ENCODE peak calls at places on chromosome 9, in nine cellular contexts. Y, W, G, H, T, V, I, A and R are unnamed samples.

GRCh38 chr9:116647515-116647809 is 39.6 kb upstream of the TRIM32 start:
- DNase-seq in Y (no peak), W (peak), G (no peak), H (no peak), T (no peak), V (no peak), I (no peak), A (no peak), R (no peak)

GRCh38 chr9:81669011-81669739 is 20.2 kb downstream of the TLE1 start:
- DNase-seq in Y (peak), W (no peak), G (no peak), H (no peak), T (no peak), V (no peak), I (no peak), A (no peak), R (no peak)

GRCh38 chr9:101578378-101578777 is 16.4 kb downstream of the PPP3R2 start:
- DNase-seq in Y (no peak), W (no peak), G (no peak), H (no peak), T (no peak), V (no peak), I (no peak), A (no peak), R (no peak)

GRCh38 chr9:84975926-84976325 is 306.4 kb downstream of the NTRK2 start:
- DNase-seq in Y (no peak), W (no peak), G (peak), H (no peak), T (no peak), V (no peak), I (no peak), A (no peak), R (no peak)

GRCh38 chr9:24828687-24829086 is 283.0 kb upstream of the IZUMO3 start:
- DNase-seq in Y (no peak), W (no peak), G (no peak), H (no peak), T (no peak), V (no peak), I (no peak), A (no peak), R (no peak)

GRCh38 chr9:125889122-125889523 is 141.9 kb downstream of the PBX3 start:
- DNase-seq in Y (no peak), W (no peak), G (peak), H (no peak), T (no peak), V (no peak), I (no peak), A (no peak), R (no peak)

GRCh38 chr9:34454571-34455065 is 3.8 kb downstream of the FAM219A start:
- DNase-seq in Y (peak), W (peak), G (peak), H (no peak), T (no peak), V (no peak), I (no peak), A (peak), R (no peak)

GRCh38 chr9:89023788-89024187 is 32.5 kb downstream of the S1PR3 start:
- DNase-seq in Y (no peak), W (no peak), G (no peak), H (no peak), T (no peak), V (no peak), I (no peak), A (no peak), R (peak)

GRCh38 chr9:119639287-119639955 is 270.2 kb upstream of the BRINP1 start:
- DNase-seq in Y (no peak), W (no peak), G (no peak), H (no peak), T (no peak), V (no peak), I (no peak), A (no peak), R (no peak)

GRCh38 chr9:129487658-129488483 is 133.0 kb downstream of the C9orf50 start:
- DNase-seq in Y (no peak), W (peak), G (peak), H (peak), T (no peak), V (peak), I (peak), A (no peak), R (no peak)

GRCh38 chr9:98477884-98478283 is 222.4 kb upstream of the TBC1D2 start:
- DNase-seq in Y (no peak), W (no peak), G (no peak), H (no peak), T (no peak), V (no peak), I (no peak), A (no peak), R (no peak)

GRCh38 chr9:132894857-132895846 is 16.5 kb downstream of the SPACA9 start:
- DNase-seq in Y (no peak), W (no peak), G (no peak), H (no peak), T (no peak), V (no peak), I (no peak), A (no peak), R (no peak)

GRCh38 chr9:101242651-101243050 is 142.2 kb downstream of the BAAT start:
- DNase-seq in Y (no peak), W (no peak), G (no peak), H (no peak), T (no peak), V (no peak), I (no peak), A (no peak), R (no peak)

GRCh38 chr9:2299843-2300205 is 284.7 kb downstream of the SMARCA2 start:
- DNase-seq in Y (no peak), W (no peak), G (no peak), H (no peak), T (no peak), V (no peak), I (no peak), A (no peak), R (peak)

GRCh38 chr9:19373527-19373926 is 6.5 kb downstream of the RPS6 start:
- DNase-seq in Y (no peak), W (no peak), G (peak), H (no peak), T (no peak), V (no peak), I (no peak), A (no peak), R (no peak)

GRCh38 chr9:99624499-99625233 is 197.0 kb upstream of the NR4A3 start:
- DNase-seq in Y (no peak), W (no peak), G (no peak), H (no peak), T (no peak), V (no peak), I (no peak), A (no peak), R (no peak)

GRCh38 chr9:129469188-129469987 is 151.5 kb downstream of the C9orf50 start:
- DNase-seq in Y (no peak), W (no peak), G (no peak), H (no peak), T (no peak), V (no peak), I (no peak), A (no peak), R (no peak)

GRCh38 chr9:38229830-38230155 is 160.8 kb upstream of the SHB start:
- DNase-seq in Y (no peak), W (no peak), G (no peak), H (no peak), T (no peak), V (no peak), I (no peak), A (no peak), R (no peak)

GRCh38 chr9:37302277-37302676 is 120.2 kb upstream of the GRHPR start:
- DNase-seq in Y (no peak), W (no peak), G (peak), H (peak), T (peak), V (peak), I (no peak), A (no peak), R (no peak)

GRCh38 chr9:5122116-5122515 is 63.3 kb downstream of the INSL6 start:
- DNase-seq in Y (no peak), W (no peak), G (no peak), H (no peak), T (no peak), V (no peak), I (no peak), A (no peak), R (no peak)

GRCh38 chr9:124066783-124067563 is 55.4 kb downstream of the LHX2 start:
- DNase-seq in Y (no peak), W (no peak), G (no peak), H (no peak), T (no peak), V (no peak), I (no peak), A (no peak), R (no peak)